ENCODE peak calls at places on chromosomes 5 and 9, in five cellular contexts. One of them, this sample, is unnamed.

GRCh38 chr5:174371600-174372094 is 326.1 kb downstream of the NSG2 start:
- DNase-seq in A549: peak
- DNase-seq in IMR-90: no peak
- DNase-seq in esophagus squamous epithelium: no peak
- DNase-seq in thyroid gland: no peak
- DNase-seq in this sample: no peak

GRCh38 chr9:35518212-35518917 is 28.5 kb downstream of the RUSC2 start:
- DNase-seq in esophagus squamous epithelium: no peak
- DNase-seq in A549: peak
- DNase-seq in IMR-90: peak
- DNase-seq in thyroid gland: peak
- DNase-seq in this sample: peak

GRCh38 chr5:14168139-14168792 is 25.1 kb downstream of the TRIO start:
- DNase-seq in IMR-90: peak
- DNase-seq in A549: no peak
- DNase-seq in thyroid gland: no peak
- DNase-seq in esophagus squamous epithelium: no peak
- DNase-seq in this sample: no peak

GRCh38 chr9:110427497-110428104 is 89.9 kb upstream of the TXNDC8 start:
- DNase-seq in A549: peak
- DNase-seq in IMR-90: peak
- DNase-seq in esophagus squamous epithelium: no peak
- DNase-seq in thyroid gland: peak
- DNase-seq in this sample: peak

GRCh38 chr5:129078247-129078646 is 16.3 kb upstream of the ISOC1 start:
- DNase-seq in IMR-90: no peak
- DNase-seq in thyroid gland: no peak
- DNase-seq in A549: no peak
- DNase-seq in esophagus squamous epithelium: no peak
- DNase-seq in this sample: no peak

GRCh38 chr9:81455826-81456225 is 233.5 kb downstream of the TLE1 start:
- DNase-seq in A549: no peak
- DNase-seq in IMR-90: no peak
- DNase-seq in thyroid gland: no peak
- DNase-seq in esophagus squamous epithelium: no peak
- DNase-seq in this sample: no peak

GRCh38 chr5:133359861-133360260 is 252.5 kb downstream of the FSTL4 start:
- DNase-seq in esophagus squamous epithelium: no peak
- DNase-seq in IMR-90: no peak
- DNase-seq in A549: no peak
- DNase-seq in thyroid gland: no peak
- DNase-seq in this sample: no peak

GRCh38 chr9:126860757-126861466 is 473 bp downstream of the ZBTB34 start:
- DNase-seq in IMR-90: no peak
- DNase-seq in thyroid gland: peak
- DNase-seq in esophagus squamous epithelium: no peak
- DNase-seq in A549: no peak
- DNase-seq in this sample: peak

GRCh38 chr9:15512204-15512603 is 1.4 kb upstream of the PSIP1 start:
- DNase-seq in A549: no peak
- DNase-seq in IMR-90: no peak
- DNase-seq in thyroid gland: no peak
- DNase-seq in esophagus squamous epithelium: no peak
- DNase-seq in this sample: no peak

GRCh38 chr5:73947876-73948275 is 321.9 kb downstream of the ARHGEF28 start:
- DNase-seq in thyroid gland: no peak
- DNase-seq in esophagus squamous epithelium: no peak
- DNase-seq in IMR-90: no peak
- DNase-seq in A549: no peak
- DNase-seq in this sample: no peak

GRCh38 chr9:38700695-38701094 is 19.2 kb downstream of the FAM240B start:
- DNase-seq in A549: no peak
- DNase-seq in thyroid gland: no peak
- DNase-seq in esophagus squamous epithelium: no peak
- DNase-seq in IMR-90: peak
- DNase-seq in this sample: no peak

GRCh38 chr5:144139586-144139985 is 30.9 kb downstream of the YIPF5 start:
- DNase-seq in thyroid gland: no peak
- DNase-seq in A549: no peak
- DNase-seq in esophagus squamous epithelium: no peak
- DNase-seq in IMR-90: peak
- DNase-seq in this sample: no peak

GRCh38 chr5:178194026-178194425 is 6.9 kb upstream of the GMCL2 start:
- DNase-seq in esophagus squamous epithelium: no peak
- DNase-seq in thyroid gland: no peak
- DNase-seq in IMR-90: no peak
- DNase-seq in A549: no peak
- DNase-seq in this sample: no peak

GRCh38 chr5:91928751-91929521 is 545.8 kb upstream of the ARRDC3 start:
- DNase-seq in esophagus squamous epithelium: no peak
- DNase-seq in thyroid gland: no peak
- DNase-seq in IMR-90: peak
- DNase-seq in A549: peak
- DNase-seq in this sample: no peak

GRCh38 chr5:167644619-167645018 is 646.8 kb upstream of the WWC1 start:
- DNase-seq in A549: no peak
- DNase-seq in thyroid gland: no peak
- DNase-seq in IMR-90: no peak
- DNase-seq in esophagus squamous epithelium: no peak
- DNase-seq in this sample: no peak

GRCh38 chr5:138096997-138097828 is 13.4 kb downstream of the WNT8A start:
- DNase-seq in IMR-90: no peak
- DNase-seq in A549: no peak
- DNase-seq in esophagus squamous epithelium: no peak
- DNase-seq in thyroid gland: no peak
- DNase-seq in this sample: no peak

GRCh38 chr5:179834120-179834519 is 13.4 kb downstream of the SQSTM1 start:
- DNase-seq in IMR-90: no peak
- DNase-seq in A549: no peak
- DNase-seq in thyroid gland: no peak
- DNase-seq in esophagus squamous epithelium: no peak
- DNase-seq in this sample: no peak

GRCh38 chr5:179829732-179830435 is 9.2 kb downstream of the SQSTM1 start:
- DNase-seq in IMR-90: no peak
- DNase-seq in thyroid gland: peak
- DNase-seq in esophagus squamous epithelium: no peak
- DNase-seq in A549: no peak
- DNase-seq in this sample: no peak

GRCh38 chr5:179833056-179833708 is 12.5 kb downstream of the SQSTM1 start:
- DNase-seq in thyroid gland: no peak
- DNase-seq in IMR-90: no peak
- DNase-seq in A549: no peak
- DNase-seq in esophagus squamous epithelium: no peak
- DNase-seq in this sample: no peak

GRCh38 chr5:179833709-179834070 is 13.0 kb downstream of the SQSTM1 start:
- DNase-seq in IMR-90: no peak
- DNase-seq in thyroid gland: no peak
- DNase-seq in esophagus squamous epithelium: no peak
- DNase-seq in A549: no peak
- DNase-seq in this sample: no peak

DNA sequence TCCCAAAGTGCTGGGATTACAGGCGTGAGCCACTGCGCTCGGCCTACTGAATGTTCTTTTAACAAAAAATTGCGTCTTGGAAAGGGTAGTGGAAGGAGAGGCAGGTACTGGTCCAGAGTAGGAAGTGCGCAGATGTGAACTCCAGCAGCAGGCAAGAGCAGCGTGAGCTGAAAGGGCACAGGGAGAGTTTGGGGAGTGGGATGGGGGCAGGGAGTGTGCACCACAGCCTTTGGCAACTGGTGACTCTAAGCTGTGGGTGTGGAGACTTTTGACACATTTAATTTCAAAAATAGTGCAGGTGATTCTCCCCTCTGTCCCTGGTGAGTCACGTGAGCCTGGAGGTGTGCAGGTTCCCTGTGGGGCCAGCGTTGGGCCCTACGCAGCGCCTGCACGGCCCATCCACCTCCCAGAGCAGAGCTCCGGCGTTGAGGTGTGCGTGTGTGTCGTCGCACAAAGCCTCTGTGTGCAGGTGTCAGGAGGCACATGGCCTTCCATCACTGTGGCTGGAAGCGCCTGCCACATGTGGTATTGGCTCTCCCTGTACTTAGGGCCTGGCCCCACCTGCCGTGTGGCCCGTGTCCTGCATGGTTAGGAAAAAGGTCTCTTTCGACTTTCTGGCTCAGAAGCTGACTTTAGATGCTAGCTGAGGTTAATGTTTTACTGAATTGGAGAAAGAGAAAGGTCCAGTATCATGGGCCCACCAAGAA is 11.5 kb downstream of the SQSTM1 start:
- DNase-seq in A549: no peak
- DNase-seq in IMR-90: no peak
- DNase-seq in thyroid gland: no peak
- DNase-seq in esophagus squamous epithelium: no peak
- DNase-seq in this sample: no peak
- TF ChIP-seq POLR2A in A549: no peak
- TF ChIP-seq POLR2A in IMR-90: no peak
- TF ChIP-seq POLR2A in thyroid gland: no peak
- TF ChIP-seq POLR2A in esophagus squamous epithelium: no peak
- TF ChIP-seq POLR2A in this sample: no peak

DNA sequence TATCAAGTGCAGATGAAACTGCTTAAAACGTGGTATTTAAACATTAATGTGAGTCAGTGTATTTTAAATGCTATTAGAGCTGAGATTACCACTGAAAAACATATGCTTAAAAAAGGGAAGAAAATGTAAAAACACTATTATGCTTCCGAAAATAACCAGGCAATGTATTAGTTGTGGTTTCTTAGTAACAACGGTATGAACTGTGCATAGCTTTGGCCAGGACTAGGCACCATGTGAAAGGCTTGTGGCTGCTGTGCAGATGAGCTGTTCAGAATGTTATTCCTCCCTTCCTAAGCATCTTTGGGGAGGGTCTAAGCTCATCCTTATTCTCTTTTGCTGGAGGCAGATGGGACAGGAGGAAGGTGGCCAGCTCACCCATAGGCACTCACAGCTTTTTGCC is 84.9 kb downstream of the NTRK2 start:
- DNase-seq in thyroid gland: no peak
- DNase-seq in esophagus squamous epithelium: no peak
- DNase-seq in IMR-90: peak
- DNase-seq in A549: no peak
- DNase-seq in this sample: no peak
- H3K4me3 ChIP-seq in thyroid gland: no peak
- H3K4me3 ChIP-seq in esophagus squamous epithelium: no peak
- H3K4me3 ChIP-seq in IMR-90: no peak
- H3K4me3 ChIP-seq in A549: no peak
- H3K4me3 ChIP-seq in this sample: no peak

GRCh38 chr9:136646827-136647711 is 15.6 kb upstream of the EGFL7 start:
- DNase-seq in A549: no peak
- DNase-seq in thyroid gland: no peak
- DNase-seq in IMR-90: no peak
- DNase-seq in esophagus squamous epithelium: no peak
- DNase-seq in this sample: no peak

GRCh38 chr9:136650648-136651047 is 12.1 kb upstream of the EGFL7 start:
- DNase-seq in A549: no peak
- DNase-seq in IMR-90: no peak
- DNase-seq in thyroid gland: no peak
- DNase-seq in esophagus squamous epithelium: no peak
- DNase-seq in this sample: no peak

GRCh38 chr9:136651859-136652258 is 10.9 kb upstream of the EGFL7 start:
- DNase-seq in A549: no peak
- DNase-seq in esophagus squamous epithelium: no peak
- DNase-seq in thyroid gland: no peak
- DNase-seq in IMR-90: no peak
- DNase-seq in this sample: no peak

GRCh38 chr9:136645903-136646754 is 16.6 kb upstream of the EGFL7 start:
- DNase-seq in esophagus squamous epithelium: no peak
- DNase-seq in A549: no peak
- DNase-seq in thyroid gland: peak
- DNase-seq in IMR-90: no peak
- DNase-seq in this sample: peak

DNA sequence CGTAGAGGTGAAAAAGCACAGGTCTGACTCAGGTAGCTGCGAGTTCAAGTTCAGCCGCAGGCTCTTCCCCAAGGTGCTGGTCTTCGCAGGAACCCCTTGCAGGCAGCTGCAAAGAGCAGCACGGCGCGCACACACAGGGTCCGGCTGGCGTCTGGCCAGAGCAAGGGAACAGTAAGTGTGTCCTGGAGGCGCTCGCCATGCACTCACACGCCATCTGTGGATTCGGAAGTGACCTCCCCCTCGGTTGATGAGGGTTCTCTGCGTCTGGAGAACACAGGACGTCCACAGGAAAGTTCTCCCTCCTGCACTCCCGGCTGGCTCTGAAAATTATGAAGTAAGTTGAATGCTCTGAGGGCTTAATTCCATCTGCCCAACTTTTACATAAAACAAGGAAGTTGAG is 14.0 kb upstream of the EGFL7 start:
- DNase-seq in thyroid gland: peak
- DNase-seq in A549: no peak
- DNase-seq in esophagus squamous epithelium: no peak
- DNase-seq in IMR-90: no peak
- DNase-seq in this sample: peak
- TF ChIP-seq POLR2A in thyroid gland: no peak
- TF ChIP-seq POLR2A in A549: no peak
- TF ChIP-seq POLR2A in esophagus squamous epithelium: no peak
- TF ChIP-seq POLR2A in IMR-90: no peak
- TF ChIP-seq POLR2A in this sample: peak

GRCh38 chr9:87467187-87467586 is 30.5 kb upstream of the DAPK1 start:
- DNase-seq in A549: no peak
- DNase-seq in IMR-90: no peak
- DNase-seq in thyroid gland: no peak
- DNase-seq in esophagus squamous epithelium: no peak
- DNase-seq in this sample: no peak

GRCh38 chr9:87465791-87466190 is 31.9 kb upstream of the DAPK1 start:
- DNase-seq in thyroid gland: peak
- DNase-seq in IMR-90: no peak
- DNase-seq in esophagus squamous epithelium: no peak
- DNase-seq in A549: no peak
- DNase-seq in this sample: no peak

GRCh38 chr9:87469833-87470465 is 27.7 kb upstream of the DAPK1 start:
- DNase-seq in IMR-90: no peak
- DNase-seq in esophagus squamous epithelium: no peak
- DNase-seq in A549: no peak
- DNase-seq in thyroid gland: no peak
- DNase-seq in this sample: no peak

GRCh38 chr9:87464992-87465378 is 32.7 kb upstream of the DAPK1 start:
- DNase-seq in thyroid gland: no peak
- DNase-seq in IMR-90: no peak
- DNase-seq in esophagus squamous epithelium: no peak
- DNase-seq in A549: no peak
- DNase-seq in this sample: no peak

GRCh38 chr9:87464110-87464991 is 33.3 kb upstream of the DAPK1 start:
- DNase-seq in esophagus squamous epithelium: no peak
- DNase-seq in A549: no peak
- DNase-seq in thyroid gland: peak
- DNase-seq in IMR-90: no peak
- DNase-seq in this sample: no peak
- H3K4me3 ChIP-seq in esophagus squamous epithelium: no peak
- H3K4me3 ChIP-seq in A549: no peak
- H3K4me3 ChIP-seq in thyroid gland: no peak
- H3K4me3 ChIP-seq in IMR-90: no peak
- H3K4me3 ChIP-seq in this sample: no peak